ENCODE peak calls at places on chromosomes 11 and 22, in ten cellular contexts. S is HL-60, C is breast epithelium, T is GM23338, U is HCT116, N is SK-N-SH, R is suprapubic skin, E is sigmoid colon, V is SK-N-MC, X is K562. A is an unnamed sample.
A peak's percentile ranks its signal among the peaks of the same experiment; 100 is the strongest.

GRCh38 chr11:94708642-94709041 is 59.5 kb upstream of the AMOTL1 start:
- DNase-seq in S (no peak), C (no peak), T (no peak), U (no peak), N (no peak), R (no peak), E (no peak), V (no peak), X (no peak), A (peak; percentile 34)

GRCh38 chr11:23897453-23898289 is 599.2 kb upstream of the LUZP2 start:
- DNase-seq in S (no peak), C (no peak), T (no peak), U (no peak), N (peak; percentile 14), R (no peak), E (no peak), V (no peak), X (no peak), A (no peak)

GRCh38 chr11:44615913-44616806 is 50.7 kb downstream of the CD82 start:
- DNase-seq in S (no peak), C (no peak), T (no peak), U (no peak), N (no peak), R (no peak), E (peak; percentile 55), V (no peak), X (no peak), A (no peak)

GRCh38 chr11:45451766-45452440 is 165.8 kb upstream of the SYT13 start:
- DNase-seq in S (no peak), C (no peak), T (no peak), U (no peak), N (no peak), R (no peak), E (no peak), V (no peak), X (no peak), A (no peak)

GRCh38 chr11:88151866-88152265 is 23.4 kb downstream of the RAB38 start:
- DNase-seq in S (no peak), C (no peak), T (no peak), U (no peak), N (no peak), R (no peak), E (no peak), V (no peak), X (no peak), A (no peak)

GRCh38 chr11:65113361-65113756 is 1.7 kb downstream of the TM7SF2 start:
- DNase-seq in S (no peak), C (no peak), T (no peak), U (no peak), N (peak; percentile 63), R (peak; percentile 75), E (peak; percentile 66), V (no peak), X (no peak), A (no peak)

GRCh38 chr11:117809236-117810055 is 12.4 kb upstream of the DSCAML1 start:
- DNase-seq in S (no peak), C (peak; percentile 69), T (peak; percentile 83), U (peak; percentile 63), N (peak; percentile 90), R (peak; percentile 86), E (peak; percentile 88), V (no peak), X (peak; percentile 80), A (peak; percentile 19)

GRCh38 chr11:45180158-45180887 is 33.9 kb downstream of the PRDM11 start:
- DNase-seq in S (no peak), C (peak; percentile 67), T (peak; percentile 74), U (peak; percentile 16), N (peak; percentile 94), R (no peak), E (peak; percentile 82), V (no peak), X (no peak), A (peak; percentile 58)

GRCh38 chr22:24423519-24424000 is 3.8 kb upstream of the ADORA2A start:
- DNase-seq in S (peak; percentile 50), C (peak; percentile 64), T (peak; percentile 70), U (no peak), N (peak; percentile 96), R (no peak), E (peak; percentile 72), V (no peak), X (peak; percentile 82), A (no peak)

GRCh38 chr22:19882446-19883381 is 28.0 kb upstream of the GNB1L start:
- DNase-seq in S (no peak), C (no peak), T (no peak), U (no peak), N (peak; percentile 29), R (peak; percentile 59), E (peak; percentile 51), V (no peak), X (no peak), A (no peak)

GRCh38 chr11:44066732-44067131 is 662 bp downstream of the ACCS start:
- DNase-seq in S (no peak), C (no peak), T (no peak), U (peak; percentile 31), N (peak; percentile 42), R (no peak), E (peak; percentile 66), V (no peak), X (peak; percentile 30), A (peak; percentile 9)

GRCh38 chr22:44587004-44587793 is 89.2 kb upstream of the RTL6 start:
- DNase-seq in S (no peak), C (no peak), T (no peak), U (no peak), N (no peak), R (no peak), E (peak; percentile 56), V (no peak), X (no peak), A (no peak)

GRCh38 chr11:61906522-61906909 is 10.8 kb downstream of the RAB3IL1 start:
- DNase-seq in S (no peak), C (no peak), T (no peak), U (no peak), N (no peak), R (no peak), E (no peak), V (no peak), X (no peak), A (no peak)

GRCh38 chr11:26522912-26523610 is 49.0 kb downstream of the MUC15 start:
- DNase-seq in S (no peak), C (no peak), T (peak; percentile 90), U (no peak), N (no peak), R (no peak), E (no peak), V (no peak), X (no peak), A (no peak)

GRCh38 chr11:64298966-64299846 is 952 bp upstream of the CATSPERZ start:
- DNase-seq in S (no peak), C (peak; percentile 67), T (peak; percentile 40), U (no peak), N (no peak), R (no peak), E (peak; percentile 88), V (no peak), X (no peak), A (no peak)

GRCh38 chr11:75786101-75786736 is 17.6 kb downstream of the DGAT2 start:
- DNase-seq in S (no peak), C (no peak), T (no peak), U (no peak), N (no peak), R (no peak), E (no peak), V (no peak), X (no peak), A (no peak)
- TF ChIP-seq POLR2AphosphoS5 in S (no peak), C (no peak), T (no peak), U (no peak), N (no peak), R (no peak), E (no peak), V (no peak), X (no peak), A (no peak)

DNA sequence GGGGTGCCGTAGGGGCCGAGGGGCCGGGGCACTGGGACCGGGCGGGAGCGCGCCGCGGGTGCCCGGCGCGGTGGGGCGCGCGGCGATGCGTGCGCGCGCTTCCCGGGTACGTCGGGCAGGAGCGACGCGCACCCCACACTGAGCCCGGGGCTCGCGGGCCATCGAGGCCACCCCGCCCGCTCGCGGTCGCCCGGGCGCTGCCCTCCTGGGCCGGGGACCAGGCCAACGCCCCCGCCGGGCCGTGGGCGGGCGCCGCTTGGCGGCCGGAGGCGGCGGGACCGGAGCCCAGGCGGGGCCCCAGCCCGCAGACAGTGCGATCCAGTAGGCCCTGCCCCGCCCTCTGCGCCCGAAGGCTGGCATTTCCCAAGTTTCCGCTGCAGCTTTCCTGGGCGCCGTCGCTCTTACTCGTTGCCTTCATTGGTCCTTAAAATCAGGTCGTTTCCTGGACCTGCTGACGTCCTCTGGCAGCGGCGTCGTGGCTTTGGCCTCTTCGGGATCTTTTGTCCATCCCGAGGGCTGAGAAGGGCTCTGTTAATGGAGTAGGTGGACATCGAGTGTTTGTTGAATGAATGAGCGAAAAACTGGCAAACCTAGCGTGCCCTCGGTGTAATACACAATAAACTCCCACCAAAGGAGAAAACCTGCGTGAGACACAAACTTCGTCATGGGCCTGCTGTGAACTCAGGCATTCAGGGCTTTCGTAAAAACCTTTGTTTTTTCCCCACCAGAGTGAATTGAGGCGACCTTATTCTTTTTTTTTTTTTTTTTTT is 638 bp downstream of the PARVA start:
- DNase-seq in S (no peak), C (peak; percentile 80), T (peak; percentile 93), U (peak; percentile 75), N (peak; percentile 93), R (peak; percentile 87), E (peak; percentile 94), V (peak; percentile 28), X (no peak), A (peak; percentile 58)
- TF ChIP-seq POLR2AphosphoS5 in S (no peak), C (peak; percentile 73), T (peak; percentile 25), U (peak; percentile 81), N (no peak), R (peak; percentile 43), E (peak; percentile 87), V (no peak), X (no peak), A (peak; percentile 45)

DNA sequence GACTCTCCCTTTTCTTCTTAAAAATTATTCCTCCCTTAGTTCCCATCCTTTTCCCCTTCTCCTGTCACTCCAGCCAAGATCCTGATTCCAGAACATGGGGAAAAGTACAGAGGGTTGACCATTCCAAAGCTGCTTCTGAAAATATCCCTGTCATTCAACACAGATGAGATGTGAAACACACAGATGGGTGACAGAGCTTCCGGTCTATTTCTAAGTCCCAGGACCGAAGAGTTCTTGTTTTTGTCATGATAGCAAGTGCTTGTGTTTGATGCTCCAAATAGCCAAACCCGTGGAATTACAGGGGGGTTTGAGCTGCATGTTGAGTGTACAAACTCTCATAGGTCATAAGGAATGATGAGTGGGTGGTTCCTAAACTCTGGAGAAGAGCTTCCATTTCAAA is 57.9 kb downstream of the PARVA start:
- DNase-seq in S (no peak), C (no peak), T (no peak), U (no peak), N (no peak), R (no peak), E (no peak), V (no peak), X (no peak), A (no peak)
- TF ChIP-seq POLR2AphosphoS5 in S (no peak), C (no peak), T (no peak), U (no peak), N (no peak), R (no peak), E (peak; percentile 14), V (no peak), X (no peak), A (no peak)

DNA sequence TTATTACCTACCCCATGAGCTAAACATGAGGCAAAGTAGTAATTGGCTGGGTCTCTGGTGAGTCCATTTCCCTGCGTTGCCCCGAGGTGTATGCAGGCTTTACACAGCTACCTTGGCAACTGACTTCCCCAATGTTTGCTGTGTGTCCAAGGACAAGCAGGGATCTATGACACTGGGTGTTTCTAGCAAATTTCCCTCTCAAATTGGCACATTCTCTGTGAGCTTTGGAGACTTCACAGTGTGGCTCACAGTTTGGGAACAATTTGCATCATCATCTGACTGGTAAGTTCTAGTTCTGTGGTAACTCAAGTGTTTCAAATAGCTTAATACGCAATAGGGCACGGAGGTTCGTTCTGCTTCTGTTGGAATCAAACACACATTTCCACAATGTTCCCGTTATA is 12.5 kb downstream of the NNMT start:
- DNase-seq in S (peak; percentile 23), C (peak; percentile 64), T (no peak), U (no peak), N (no peak), R (no peak), E (no peak), V (no peak), X (no peak), A (no peak)
- TF ChIP-seq POLR2AphosphoS5 in S (peak; percentile 56), C (peak; percentile 85), T (no peak), U (no peak), N (no peak), R (peak; percentile 92), E (peak; percentile 58), V (no peak), X (no peak), A (peak; percentile 49)